ENCODE peak calls at places on chromosomes 1 and 21, in nine cellular contexts. A, Q, V, Y, C, M, I, Z and F are unnamed samples.

GRCh38 chr1:209106861-209107260 is 476.7 kb upstream of the CAMK1G start:
- DNase-seq in V (no peak), Q (peak; percentile 23), Y (no peak), I (peak; percentile 65), M (no peak), Z (no peak), A (no peak), C (no peak), F (no peak)

GRCh38 chr21:46459024-46459355 is 299 bp downstream of the DIP2A start:
- DNase-seq in Q (no peak), I (no peak), Y (no peak), V (no peak), Z (no peak), M (no peak), A (no peak), C (no peak), F (no peak)

GRCh38 chr1:23446644-23447310 is 22.2 kb upstream of the TCEA3 start:
- DNase-seq in Z (no peak), Y (no peak), Q (no peak), C (no peak), I (no peak), M (no peak), V (no peak), A (no peak), F (peak; percentile 45)

GRCh38 chr1:68218485-68218884 is 13.8 kb downstream of the WLS start:
- DNase-seq in Q (no peak), V (no peak), C (no peak), A (no peak), Y (no peak), M (no peak), I (no peak), Z (no peak), F (peak; percentile 82)

GRCh38 chr1:95027046-95027445 is 45.7 kb downstream of the ALG14 start:
- DNase-seq in C (no peak), A (no peak), M (peak; percentile 66), V (peak; percentile 60), Z (no peak), I (no peak), Y (no peak), Q (no peak), F (no peak)

GRCh38 chr1:21894034-21894881 is 42.9 kb downstream of the HSPG2 start:
- DNase-seq in Y (no peak), Q (no peak), I (no peak), A (no peak), C (no peak), Z (no peak), M (no peak), V (no peak), F (no peak)

GRCh38 chr1:17027403-17027802 is 15.7 kb upstream of the ATP13A2 start:
- DNase-seq in C (no peak), I (no peak), M (no peak), Q (no peak), Y (no peak), A (no peak), V (no peak), Z (no peak), F (no peak)

GRCh38 chr21:37032877-37033471 is 26.5 kb downstream of the RIPPLY3 start:
- DNase-seq in C (no peak), Q (no peak), V (peak; percentile 36), Y (peak; percentile 63), I (no peak), M (peak; percentile 42), A (no peak), Z (peak; percentile 59), F (peak; percentile 80)

GRCh38 chr1:8027748-8028631 is 1.9 kb upstream of the ERRFI1 start:
- DNase-seq in V (peak; percentile 91), Z (peak; percentile 77), Q (no peak), M (peak; percentile 89), I (no peak), Y (peak; percentile 90), A (no peak), C (peak; percentile 38), F (peak; percentile 76)

GRCh38 chr1:5514519-5515183 is 477.6 kb downstream of the NPHP4 start:
- DNase-seq in C (peak; percentile 78), Z (peak; percentile 17), V (peak; percentile 47), Y (peak; percentile 8), Q (peak; percentile 40), I (peak; percentile 46), A (peak; percentile 84), M (peak; percentile 46), F (peak; percentile 42)

GRCh38 chr1:31571340-31572295 is 4.7 kb upstream of the TINAGL1 start:
- DNase-seq in M (no peak), I (no peak), Q (no peak), Z (no peak), C (peak; percentile 16), A (peak; percentile 35), Y (no peak), V (no peak), F (no peak)

GRCh38 chr1:31051611-31052010 is 13.9 kb downstream of the PUM1 start:
- DNase-seq in Y (no peak), A (no peak), Q (no peak), I (no peak), V (no peak), Z (peak; percentile 57), M (peak; percentile 23), C (no peak), F (no peak)

GRCh38 chr1:62361426-62361825 is 42.2 kb upstream of the KANK4 start:
- DNase-seq in C (no peak), Q (no peak), A (no peak), M (no peak), V (no peak), I (no peak), Y (no peak), Z (no peak), F (no peak)

GRCh38 chr1:58447891-58448290 is 98.6 kb downstream of the OMA1 start:
- DNase-seq in Q (no peak), C (no peak), Y (no peak), Z (peak; percentile 31), V (no peak), A (no peak), I (no peak), M (peak; percentile 20), F (no peak)

GRCh38 chr1:115134231-115134630 is 44.9 kb upstream of the TSPAN2 start:
- DNase-seq in C (no peak), A (no peak), Z (no peak), M (no peak), I (no peak), Y (no peak), Q (no peak), V (no peak), F (no peak)

GRCh38 chr21:14864211-14865021 is 200.4 kb downstream of the NRIP1 start:
- DNase-seq in Z (peak; percentile 89), Q (peak; percentile 41), Y (no peak), C (peak; percentile 79), M (peak; percentile 90), A (no peak), V (peak; percentile 83), I (peak; percentile 16), F (peak; percentile 79)

GRCh38 chr1:173122958-173123852 is 72.5 kb upstream of the TNFSF18 start:
- DNase-seq in I (no peak), C (peak; percentile 73), A (no peak), Q (peak; percentile 21), M (peak; percentile 98), Y (peak; percentile 89), Z (peak; percentile 99), V (peak; percentile 98), F (peak; percentile 94)

DNA sequence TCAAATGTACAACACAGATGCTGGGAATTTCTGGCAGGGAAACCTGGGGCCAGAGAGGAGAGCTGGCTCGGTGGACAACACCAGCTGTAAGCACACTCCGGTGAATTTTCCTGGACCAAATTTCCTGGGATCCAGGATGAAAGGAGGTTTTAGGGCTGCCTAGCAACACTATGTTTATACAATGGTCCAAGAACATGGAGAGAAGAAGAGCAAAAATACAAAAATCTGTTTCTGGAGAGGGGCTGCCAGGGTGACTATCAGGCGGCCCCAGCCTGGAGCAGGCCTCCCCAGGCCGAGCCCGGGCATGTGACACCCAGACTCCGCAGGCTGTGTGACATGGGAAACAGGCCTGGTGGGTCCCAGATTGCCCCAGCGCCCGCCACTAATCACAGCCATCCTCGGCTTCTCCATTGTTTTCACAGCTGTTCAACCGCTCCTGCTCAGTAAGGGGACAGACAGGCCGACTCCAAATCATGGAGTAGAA is 336.0 kb upstream of the NFIA start:
- DNase-seq in C (no peak), V (no peak), Z (no peak), I (no peak), A (no peak), Y (no peak), Q (no peak), M (no peak), F (no peak)
- H3K4me3 ChIP-seq in C (no peak overlapping the region), V (no peak overlapping the region), Z (no peak overlapping the region), I (no peak overlapping the region), A (no peak overlapping the region), Y (no peak overlapping the region), Q (no peak overlapping the region), M (no peak overlapping the region), F (no peak overlapping the region)

GRCh38 chr1:33429846-33430750 is 797 bp downstream of the PHC2 start:
- DNase-seq in Q (peak; percentile 29), A (no peak), I (peak; percentile 7), V (peak; percentile 29), C (no peak), Z (peak; percentile 29), Y (no peak), M (peak; percentile 25), F (no peak)
- TF ChIP-seq CTCF in Q (no peak), A (no peak), I (no peak), V (no peak), C (no peak), Z (no peak), Y (no peak), M (no peak), F (no peak)

GRCh38 chr1:151715726-151716404 is 738 bp downstream of the CELF3 start:
- DNase-seq in Q (no peak), I (no peak), Y (no peak), Z (no peak), C (no peak), V (no peak), M (no peak), A (no peak), F (no peak)
- H3K4me3 ChIP-seq in Q (no peak overlapping the region), I (no peak overlapping the region), Y (no peak overlapping the region), Z (no peak overlapping the region), C (no peak overlapping the region), V (no peak overlapping the region), M (no peak overlapping the region), A (no peak overlapping the region), F (no peak overlapping the region)

GRCh38 chr1:207873055-207873890 is 37.7 kb downstream of the CD34 start:
- DNase-seq in Y (no peak), V (no peak), M (no peak), I (peak; percentile 54), Q (no peak), A (peak; percentile 62), C (no peak), Z (no peak), F (no peak)

GRCh38 chr1:207872655-207873054 is 38.3 kb downstream of the CD34 start:
- DNase-seq in A (no peak), Y (no peak), I (no peak), M (no peak), Q (no peak), C (no peak), V (no peak), Z (no peak), F (no peak)

GRCh38 chr1:207878939-207879338 is 32.0 kb downstream of the CD34 start:
- DNase-seq in A (no peak), C (no peak), Y (no peak), Q (no peak), Z (no peak), V (no peak), I (no peak), M (no peak), F (no peak)

GRCh38 chr1:207875532-207875931 is 35.4 kb downstream of the CD34 start:
- DNase-seq in I (no peak), Y (no peak), Z (no peak), M (no peak), A (no peak), C (no peak), V (no peak), Q (no peak), F (no peak)

GRCh38 chr1:207876129-207876528 is 34.8 kb downstream of the CD34 start:
- DNase-seq in C (no peak), V (no peak), Z (no peak), A (peak; percentile 43), Y (no peak), M (no peak), Q (no peak), I (no peak), F (no peak)
- TF ChIP-seq CTCF in C (no peak), V (no peak), Z (peak; percentile 27), A (no peak), Y (peak; percentile 21), M (peak; percentile 23), Q (peak; percentile 77), I (peak; percentile 31), F (peak; percentile 24)